ENCODE peak calls at places on chromosomes 6 and 20, in four cellular contexts. C is midbrain, Z is ELR, G is fibroblast of the aortic adventitia. F is an unnamed sample.

GRCh38 chr6:25315194-25315593 is 36.0 kb downstream of the CARMIL1 start:
- DNase-seq in C (no peak), Z (no peak), G (no peak), F (no peak)

GRCh38 chr6:149834513-149835481 is 29.4 kb downstream of the LRP11 start:
- DNase-seq in C (peak), Z (peak), G (peak), F (peak)

GRCh38 chr20:26209171-26209941 is 512.7 kb upstream of the ZNF337 start:
- DNase-seq in C (no peak), Z (no peak), G (peak), F (no peak)

GRCh38 chr6:139728879-139729278 is 354.4 kb upstream of the CITED2 start:
- DNase-seq in C (no peak), Z (no peak), G (no peak), F (no peak)

GRCh38 chr20:62964700-62965099 is 12.2 kb downstream of the SLC17A9 start:
- DNase-seq in C (no peak), Z (no peak), G (no peak), F (no peak)

GRCh38 chr6:127147576-127147975 is 29.1 kb downstream of the RSPO3 start:
- DNase-seq in C (no peak), Z (no peak), G (no peak), F (no peak)

GRCh38 chr6:169454204-169454871 is 200.7 kb upstream of the THBS2 start:
- DNase-seq in C (no peak), Z (peak), G (peak), F (peak)

GRCh38 chr20:44402391-44403193 is 47.1 kb downstream of the HNF4A start:
- DNase-seq in C (no peak), Z (no peak), G (no peak), F (no peak)

GRCh38 chr6:128882560-128882959 is 378 bp upstream of the LAMA2 start:
- DNase-seq in C (no peak), Z (peak), G (no peak), F (no peak)

GRCh38 chr6:33082702-33083101 is 6.9 kb downstream of the HLA-DPB1 start:
- DNase-seq in C (peak), Z (peak), G (peak), F (no peak)